ENCODE peak calls at places on chromosomes 4 and X, in nine cellular contexts. C is fibroblast of lung; V is BJ; K is GM23248; A is mammary epithelial cell; J is CD8-positive, alpha-beta T cell; M is esophagus muscularis mucosa; R is OCI-LY7; Q is adipocyte. Y is an unnamed sample.

GRCh38 chr4:91366561-91366960 is 937.2 kb upstream of the GRID2 start:
- DNase-seq in C (no peak), V (no peak), K (no peak), A (no peak), J (no peak), M (no peak), R (no peak), Q (no peak), Y (no peak)

GRCh38 chr4:7540216-7540615 is 105.5 kb upstream of the PSAPL1 start:
- DNase-seq in C (no peak), V (no peak), K (no peak), A (no peak), J (no peak), M (no peak), R (no peak), Q (no peak), Y (no peak)

GRCh38 chr4:133148690-133149363 is at the start of gene PCDH10:
- DNase-seq in C (peak; percentile 94), V (peak; percentile 69), K (peak; percentile 91), A (peak; percentile 77), J (no peak), M (peak; percentile 97), R (no peak), Q (peak; percentile 99), Y (no peak)

GRCh38 chrX:17706676-17707075 is 30.6 kb upstream of the SCML1 start:
- DNase-seq in C (peak; percentile 88), V (peak; percentile 58), K (peak; percentile 84), A (peak; percentile 70), J (no peak), M (no peak), R (no peak), Q (peak; percentile 74), Y (no peak)

GRCh38 chrX:102712216-102712966 is at the start of gene GPRASP2:
- DNase-seq in C (peak; percentile 23), V (no peak), K (peak; percentile 69), A (peak; percentile 24), J (peak; percentile 57), M (no peak), R (no peak), Q (peak; percentile 55), Y (peak; percentile 78)

GRCh38 chrX:118551426-118551825 is 55.8 kb downstream of the DOCK11 start:
- DNase-seq in C (no peak), V (no peak), K (no peak), A (no peak), J (no peak), M (no peak), R (no peak), Q (no peak), Y (no peak)

GRCh38 chr4:145694929-145695328 is 15.0 kb downstream of the C4orf51 start:
- DNase-seq in C (peak; percentile 8), V (no peak), K (peak; percentile 16), A (no peak), J (no peak), M (no peak), R (no peak), Q (no peak), Y (peak; percentile 25)

GRCh38 chr4:108060164-108060563 is 70.5 kb downstream of the HADH start:
- DNase-seq in C (peak; percentile 45), V (no peak), K (peak; percentile 48), A (peak; percentile 22), J (no peak), M (no peak), R (no peak), Q (peak; percentile 70), Y (peak; percentile 26)

GRCh38 chr4:107561481-107561880 is 158.6 kb downstream of the PAPSS1 start:
- DNase-seq in C (peak; percentile 72), V (no peak), K (no peak), A (no peak), J (no peak), M (no peak), R (no peak), Q (no peak), Y (no peak)

DNA sequence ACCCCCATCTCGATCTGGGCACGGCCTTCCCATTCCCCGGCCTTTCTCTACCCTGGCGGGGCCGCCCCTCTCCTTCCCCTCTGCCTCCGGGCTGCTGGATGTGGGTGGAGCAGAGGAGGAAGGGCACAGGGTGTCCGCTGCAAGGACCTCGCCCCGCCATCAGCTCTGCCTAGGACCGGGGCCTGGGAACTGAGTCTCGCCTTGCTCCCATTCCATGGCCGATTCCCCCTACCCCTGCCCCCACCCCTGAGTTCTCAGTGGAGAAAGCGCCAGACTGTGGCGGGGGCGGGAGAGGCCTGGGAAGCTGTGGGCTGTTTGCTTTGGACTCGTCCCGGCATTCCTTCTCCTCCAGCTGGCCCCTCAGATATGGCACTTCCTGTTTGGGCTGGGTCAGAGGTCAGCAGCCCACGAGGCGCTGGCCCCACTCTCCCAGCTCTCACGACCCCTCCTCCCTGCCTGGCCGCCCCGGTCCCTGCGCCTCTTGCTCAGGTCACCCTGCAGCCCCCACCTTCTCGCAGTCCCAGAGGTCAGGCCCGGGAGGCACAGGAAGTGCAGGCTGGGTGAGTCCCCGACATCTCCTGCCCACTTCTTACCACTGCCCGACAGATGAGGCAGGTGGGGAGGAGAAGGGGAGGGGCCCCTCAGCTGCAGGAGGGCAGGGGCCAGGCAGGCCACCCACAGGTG is 6.4 kb upstream of the BGN start:
- DNase-seq in C (peak; percentile 72), V (no peak), K (peak; percentile 43), A (no peak), J (no peak), M (no peak), R (no peak), Q (peak; percentile 59), Y (no peak)
- H3K4me3 ChIP-seq in C (no peak overlapping the region), V (no peak overlapping the region), K (no peak overlapping the region), A (no peak overlapping the region), J (no peak overlapping the region), M (no peak overlapping the region), R (no peak overlapping the region), Q (no peak overlapping the region), Y (no peak overlapping the region)

DNA sequence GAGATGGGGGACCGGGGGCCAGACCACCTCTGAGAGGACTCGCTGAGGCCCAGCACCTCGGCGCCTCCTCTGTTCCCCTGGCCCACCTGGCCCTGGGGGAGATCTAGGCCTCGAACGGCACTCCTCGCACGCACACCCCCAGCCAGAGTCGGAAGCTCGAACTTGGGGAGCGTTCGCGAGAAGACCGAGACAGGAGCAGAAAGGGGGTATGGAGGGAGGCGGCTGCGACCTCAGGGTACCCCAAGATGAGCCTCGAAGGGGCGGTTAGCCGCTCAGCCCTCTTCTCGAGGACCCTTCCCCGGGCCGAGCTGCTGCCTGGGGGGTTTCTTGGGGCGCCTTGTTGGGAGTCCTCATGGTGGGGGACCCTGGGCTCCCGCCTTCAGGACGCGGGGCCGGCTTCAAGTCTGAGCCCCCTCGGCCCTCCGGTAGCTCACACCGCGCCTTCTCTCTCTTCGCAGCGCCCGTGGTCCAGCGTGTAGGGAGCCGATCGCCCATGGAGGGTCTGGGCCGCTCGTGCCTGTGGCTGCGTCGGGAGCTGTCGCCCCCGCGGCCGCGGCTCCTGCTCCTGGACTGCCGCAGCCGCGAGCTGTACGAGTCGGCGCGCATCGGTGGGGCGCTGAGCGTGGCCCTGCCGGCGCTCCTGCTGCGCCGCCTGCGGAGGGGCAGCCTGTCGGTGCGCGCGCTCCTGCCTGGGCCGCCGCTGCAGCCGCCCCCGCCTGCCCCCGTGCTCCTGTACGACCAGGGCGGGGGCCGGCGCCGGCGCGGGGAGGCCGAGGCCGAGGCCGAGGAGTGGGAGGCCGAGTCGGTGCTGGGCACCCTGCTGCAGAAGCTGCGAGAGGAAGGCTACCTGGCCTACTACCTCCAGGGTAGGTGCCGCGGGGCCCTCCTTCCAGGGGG is 706 bp downstream of the DUSP9 start:
- DNase-seq in C (no peak), V (no peak), K (peak; percentile 13), A (no peak), J (no peak), M (no peak), R (no peak), Q (no peak), Y (no peak)
- H3K4me3 ChIP-seq in C (no peak overlapping the region), V (no peak overlapping the region), K (no peak overlapping the region), A (no peak overlapping the region), J (no peak overlapping the region), M (peak overlapping the region; percentile 27), R (no peak overlapping the region), Q (no peak overlapping the region), Y (peak overlapping the region; percentile 54)

GRCh38 chr4:74944354-74944793 is 11.5 kb downstream of the PARM1 start:
- DNase-seq in C (no peak), V (no peak), K (no peak), A (no peak), J (no peak), M (no peak), R (no peak), Q (no peak), Y (no peak)
- H3K4me3 ChIP-seq in C (no peak overlapping the region), V (no peak overlapping the region), K (no peak overlapping the region), A (no peak overlapping the region), J (no peak overlapping the region), M (no peak overlapping the region), R (no peak overlapping the region), Q (no peak overlapping the region), Y (no peak overlapping the region)

GRCh38 chr4:38137080-38137479 is 176.9 kb downstream of the PTTG2 start:
- DNase-seq in C (no peak), V (no peak), K (no peak), A (no peak), J (no peak), M (no peak), R (no peak), Q (no peak), Y (no peak)

GRCh38 chr4:38140643-38141203 is 180.5 kb downstream of the PTTG2 start:
- DNase-seq in C (no peak), V (no peak), K (no peak), A (no peak), J (no peak), M (no peak), R (no peak), Q (no peak), Y (no peak)

GRCh38 chr4:38136604-38137003 is 176.4 kb downstream of the PTTG2 start:
- DNase-seq in C (no peak), V (no peak), K (no peak), A (no peak), J (no peak), M (no peak), R (no peak), Q (no peak), Y (no peak)

GRCh38 chr4:38138363-38138762 is 178.2 kb downstream of the PTTG2 start:
- DNase-seq in C (no peak), V (no peak), K (no peak), A (no peak), J (no peak), M (no peak), R (no peak), Q (no peak), Y (no peak)

DNA sequence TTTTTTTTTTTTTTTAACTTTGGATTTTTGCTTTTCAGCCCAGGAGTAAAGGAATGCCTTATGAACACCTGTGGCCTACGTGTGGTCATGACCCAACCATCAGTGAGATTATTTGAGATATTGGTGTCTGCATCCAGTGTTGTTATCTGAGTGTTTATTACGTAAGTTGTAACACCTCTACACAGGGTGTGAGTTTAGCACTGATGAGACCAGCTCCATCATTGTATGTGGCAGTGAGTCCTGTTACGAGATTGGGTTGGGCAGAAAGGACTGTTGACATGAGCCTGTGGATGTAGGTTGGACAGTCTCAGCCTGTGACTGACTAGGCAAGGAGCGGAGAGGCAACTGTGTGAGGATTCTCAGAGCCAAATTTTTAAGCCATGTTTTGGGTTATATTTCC is 179.0 kb downstream of the PTTG2 start:
- DNase-seq in C (no peak), V (no peak), K (no peak), A (no peak), J (no peak), M (no peak), R (no peak), Q (no peak), Y (no peak)
- H3K4me3 ChIP-seq in C (no peak overlapping the region), V (no peak overlapping the region), K (no peak overlapping the region), A (no peak overlapping the region), J (no peak overlapping the region), M (no peak overlapping the region), R (no peak overlapping the region), Q (no peak overlapping the region), Y (no peak overlapping the region)